ENCODE peak calls at places on chromosomes 16 and 17, in seven cellular contexts. T is psoas muscle, E is fibroblast of pulmonary artery, N is A549, B is brain microvascular endothelial cell, K is PC-3, J is bronchial epithelial cell. X is an unnamed sample.

GRCh38 chr17:41539071-41539492 is 11.0 kb upstream of the KRT19 start:
- DNase-seq in J (no peak), K (no peak), B (no peak), N (no peak), T (no peak), E (no peak), X (no peak)

GRCh38 chr17:6479626-6480324 is 35.5 kb downstream of the PIMREG start:
- DNase-seq in T (no peak), K (no peak), J (no peak), E (peak), N (no peak), B (no peak), X (no peak)

GRCh38 chr16:81703177-81704155 is 75.6 kb upstream of the PLCG2 start:
- DNase-seq in B (peak), K (peak), T (peak), N (peak), J (peak), E (peak), X (no peak)

GRCh38 chr17:73569758-73570319 is 74.4 kb downstream of the SDK2 start:
- DNase-seq in N (no peak), T (peak), K (no peak), B (no peak), E (no peak), J (no peak), X (no peak)

GRCh38 chr16:83054302-83054701 is 427.5 kb downstream of the CDH13 start:
- DNase-seq in E (peak), N (no peak), J (peak), B (peak), T (no peak), K (no peak), X (no peak)

GRCh38 chr17:3049705-3050295 is 13.6 kb downstream of the OR1D5 start:
- DNase-seq in J (peak), K (peak), E (no peak), B (no peak), N (no peak), T (no peak), X (no peak)

GRCh38 chr17:7857724-7858486 is at the start of gene CYB5D1:
- DNase-seq in N (peak), T (peak), E (peak), K (peak), B (peak), J (no peak), X (peak)

GRCh38 chr17:46766493-46767491 is 51.7 kb downstream of the WNT3 start:
- DNase-seq in T (no peak), J (no peak), E (no peak), B (no peak), N (no peak), K (no peak), X (no peak)

GRCh38 chr17:79991924-79992656 is 43.6 kb downstream of the TBC1D16 start:
- DNase-seq in B (no peak), K (peak), N (peak), E (no peak), J (no peak), T (no peak), X (no peak)

GRCh38 chr17:7552621-7553051 is 3.8 kb downstream of the TNFSF12 start:
- DNase-seq in K (no peak), T (no peak), N (no peak), E (no peak), J (no peak), B (no peak), X (peak)

GRCh38 chr17:29062215-29062614 is 19.3 kb downstream of the PIPOX start:
- DNase-seq in N (no peak), K (no peak), B (no peak), E (no peak), J (no peak), T (no peak), X (no peak)

GRCh38 chr17:14201595-14201994 is 35.1 kb downstream of the CDRT15 start:
- DNase-seq in N (no peak), T (no peak), J (no peak), B (no peak), E (no peak), K (no peak), X (no peak)

GRCh38 chr17:21358682-21359482 is 17.3 kb upstream of the KCNJ12 start:
- DNase-seq in B (no peak), E (no peak), N (peak), T (no peak), K (no peak), J (peak), X (no peak)

GRCh38 chr17:34675143-34675542 is 95.8 kb downstream of the TMEM132E start:
- DNase-seq in E (no peak), B (no peak), T (no peak), K (no peak), J (no peak), N (no peak), X (no peak)

GRCh38 chr16:11093578-11094074 is 149.3 kb downstream of the CLEC16A start:
- DNase-seq in E (no peak), N (no peak), B (no peak), K (no peak), J (peak), T (no peak), X (no peak)

GRCh38 chr16:54511181-54511731 is 224.7 kb upstream of the IRX3 start:
- DNase-seq in T (no peak), J (no peak), B (no peak), K (no peak), N (no peak), E (peak), X (no peak)

GRCh38 chr17:55168970-55169687 is 95.6 kb upstream of the HLF start:
- DNase-seq in B (no peak), J (no peak), E (no peak), K (no peak), T (no peak), N (no peak), X (peak)

GRCh38 chr17:4852504-4853075 is 19.4 kb downstream of the MINK1 start:
- DNase-seq in T (no peak), J (peak), B (peak), E (peak), N (peak), K (peak), X (no peak)

GRCh38 chr17:7655541-7655840 is 4.8 kb downstream of the ATP1B2 start:
- DNase-seq in J (no peak), K (no peak), T (no peak), N (no peak), E (no peak), B (no peak), X (peak)

GRCh38 chr16:27511657-27512056 is 38.1 kb downstream of the GTF3C1 start:
- DNase-seq in K (no peak), E (peak), T (peak), N (no peak), B (no peak), J (no peak), X (no peak)

GRCh38 chr16:77898671-77899211 is 110.4 kb downstream of the VAT1L start:
- DNase-seq in K (no peak), J (no peak), B (no peak), N (no peak), E (peak), T (no peak), X (no peak)

GRCh38 chr16:89210904-89211515 is 6.5 kb upstream of the ZNF778 start:
- DNase-seq in E (no peak), T (no peak), N (no peak), J (no peak), B (no peak), K (no peak), X (no peak)

GRCh38 chr17:40107266-40107980 is 7.0 kb upstream of the NR1D1 start:
- DNase-seq in B (no peak), K (no peak), E (peak), J (no peak), T (no peak), N (no peak), X (peak)

GRCh38 chr17:40111221-40112128 is 10.3 kb upstream of the MSL1 start:
- DNase-seq in J (peak), E (peak), N (peak), T (peak), B (peak), K (peak), X (peak)

GRCh38 chr17:40110457-40110856 is 10.1 kb upstream of the NR1D1 start:
- DNase-seq in N (no peak), B (no peak), K (no peak), E (no peak), J (no peak), T (no peak), X (no peak)

GRCh38 chr17:40110026-40110425 is 9.6 kb upstream of the NR1D1 start:
- DNase-seq in K (no peak), E (no peak), N (no peak), T (no peak), B (no peak), J (no peak), X (no peak)

DNA sequence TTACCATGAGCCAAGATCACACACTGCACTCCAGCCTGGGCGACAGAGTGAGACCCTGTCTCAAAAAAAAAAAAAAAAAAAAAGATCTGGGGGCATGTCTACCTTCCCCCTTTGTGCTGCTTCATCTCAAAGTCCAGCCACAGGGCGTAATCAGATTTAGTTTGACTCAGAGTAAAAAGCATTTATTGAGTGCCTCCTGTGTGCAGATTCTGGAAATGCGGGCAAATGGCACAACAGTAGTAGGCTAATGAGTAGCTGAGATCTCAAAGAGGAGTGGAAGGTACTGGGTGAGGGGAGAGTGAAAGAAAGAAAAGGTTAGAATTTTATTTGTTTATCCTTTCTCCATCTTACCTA is 9.1 kb upstream of the NR1D1 start:
- DNase-seq in K (no peak), T (no peak), B (no peak), J (no peak), E (no peak), N (no peak), X (no peak)
- TF ChIP-seq CTCF in K (peak), T (no peak), B (peak), J (peak), E (peak), N (peak), X (no peak)

GRCh38 chr17:49595980-49596379 is 20.3 kb downstream of the NXPH3 start:
- DNase-seq in T (no peak), J (no peak), K (no peak), N (no peak), B (no peak), E (peak), X (no peak)
- H3K4me3 ChIP-seq in T (no peak), J (no peak), K (no peak), N (no peak), B (no peak), E (no peak), X (no peak)

GRCh38 chr17:38509772-38510423 is 81.6 kb downstream of the ARHGAP23 start:
- DNase-seq in T (peak), N (no peak), J (no peak), B (no peak), K (no peak), E (peak), X (no peak)

GRCh38 chr17:38507921-38508569 is 79.8 kb downstream of the ARHGAP23 start:
- DNase-seq in E (no peak), N (no peak), K (no peak), T (no peak), B (no peak), J (no peak), X (no peak)

GRCh38 chr17:38508570-38508950 is 80.3 kb downstream of the ARHGAP23 start:
- DNase-seq in N (no peak), E (no peak), B (no peak), T (peak), K (no peak), J (no peak), X (no peak)

GRCh38 chr17:38509008-38509771 is 80.9 kb downstream of the ARHGAP23 start:
- DNase-seq in K (peak), B (peak), J (peak), T (peak), N (peak), E (peak), X (peak)

DNA sequence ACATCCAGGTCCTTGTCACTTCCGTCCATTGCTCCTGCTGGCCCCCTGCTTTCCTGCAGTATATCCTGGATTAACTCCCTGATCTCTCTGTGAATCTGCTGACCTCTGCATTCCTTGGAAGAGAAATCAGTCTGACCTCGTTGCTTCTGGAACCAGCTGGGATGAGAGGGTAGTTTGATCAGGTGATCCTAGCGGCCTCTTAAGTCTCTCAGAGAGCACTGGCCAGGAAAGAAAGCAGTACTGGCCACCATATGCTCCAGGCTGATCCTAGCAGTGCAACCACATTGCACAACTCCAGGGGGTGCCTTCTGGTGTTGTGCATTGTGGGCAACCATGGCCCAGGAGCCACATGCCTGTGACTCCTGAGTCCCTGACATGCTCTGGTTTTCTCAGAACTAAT is 79.2 kb downstream of the ARHGAP23 start:
- DNase-seq in T (no peak), E (peak), B (no peak), N (no peak), J (no peak), K (no peak), X (no peak)
- TF ChIP-seq CTCF in T (no peak), E (no peak), B (no peak), N (no peak), J (no peak), K (no peak), X (no peak)

DNA sequence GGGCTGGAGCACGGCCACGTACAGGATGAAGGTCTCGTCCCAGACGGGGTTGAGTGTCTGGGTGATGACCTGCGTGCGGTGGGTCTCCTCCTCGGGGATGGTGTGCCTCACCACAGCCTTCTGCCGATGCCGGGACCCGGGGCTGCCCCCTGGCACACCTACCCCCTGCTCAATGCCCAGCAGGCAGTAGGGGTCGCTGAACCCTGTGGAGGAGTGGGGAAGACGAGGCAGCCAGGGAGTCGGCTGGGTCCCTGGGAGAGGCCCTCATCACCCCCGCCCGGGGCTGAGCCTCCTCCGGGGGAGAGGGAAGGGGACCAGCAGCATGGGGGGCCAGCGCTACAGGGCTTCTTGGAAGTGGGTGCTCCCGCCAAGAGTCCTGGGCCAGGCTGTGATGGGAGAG is 1.8 kb downstream of the UNC13D start:
- DNase-seq in N (no peak), B (no peak), J (no peak), E (no peak), K (no peak), T (no peak), X (no peak)
- H3K4me3 ChIP-seq in N (no peak), B (no peak), J (no peak), E (no peak), K (no peak), T (no peak), X (no peak)

DNA sequence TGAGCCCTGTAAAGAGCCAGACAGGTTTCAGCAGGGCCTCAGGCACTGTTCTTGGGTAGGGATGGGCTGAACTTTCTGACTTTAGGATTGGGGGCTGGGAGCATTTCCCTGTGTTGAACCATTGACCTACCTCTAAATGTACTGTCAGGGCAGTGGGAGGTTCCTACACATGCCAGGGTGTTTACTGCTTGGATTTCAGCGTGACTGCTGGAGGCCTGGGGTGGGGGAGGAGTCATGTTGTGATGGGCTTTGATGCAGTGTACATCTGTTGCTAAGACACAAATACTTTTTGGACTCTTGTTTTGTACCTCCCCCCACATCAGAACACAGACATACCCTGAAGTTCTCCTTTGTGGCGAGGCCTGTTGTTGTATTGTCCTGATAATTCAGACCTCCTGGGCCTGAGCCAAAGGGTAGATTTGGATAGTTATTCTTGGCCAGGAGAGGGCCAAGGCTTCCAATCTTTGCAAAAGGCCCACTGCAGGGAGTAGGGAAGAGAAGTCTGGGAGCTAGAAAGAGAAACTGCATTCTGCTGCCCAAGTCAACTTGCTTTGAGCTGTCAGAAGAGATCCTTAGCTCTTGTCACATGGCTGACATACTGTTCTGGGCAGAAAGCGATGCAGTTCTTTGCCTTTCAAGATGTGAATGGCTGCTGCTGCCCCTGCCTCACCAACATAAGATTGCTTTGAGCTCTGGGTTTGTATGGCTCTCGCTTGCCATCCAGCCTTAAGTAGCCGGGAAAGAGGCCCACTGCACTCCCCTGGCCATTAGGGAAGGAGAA is 3.7 kb downstream of the NFE2L1 start:
- DNase-seq in N (peak), E (peak), K (no peak), B (peak), T (peak), J (no peak), X (no peak)
- TF ChIP-seq CTCF in N (no peak), E (peak), K (no peak), B (peak), T (no peak), J (no peak), X (no peak)

DNA sequence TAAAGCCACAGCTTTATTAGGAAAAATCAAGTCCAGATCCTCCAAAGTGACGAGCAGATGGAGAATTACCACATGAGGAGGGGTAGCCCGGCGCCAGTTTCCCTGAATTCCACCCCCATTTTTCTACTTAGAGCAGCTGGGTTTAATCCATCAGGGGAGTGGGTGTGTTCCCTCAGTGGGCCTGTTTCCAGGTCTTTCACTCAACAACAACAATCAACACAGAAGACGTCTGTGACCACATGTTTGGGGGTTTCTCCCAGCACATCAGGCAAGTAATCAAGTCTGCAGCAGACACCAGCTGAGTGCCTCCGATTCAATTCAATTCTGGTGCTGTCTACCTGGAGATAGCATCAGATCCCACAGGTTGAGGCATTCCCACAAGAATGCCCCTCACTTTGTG is 6.9 kb downstream of the SLC6A2 start:
- DNase-seq in B (no peak), K (no peak), T (no peak), J (no peak), E (no peak), N (no peak), X (no peak)
- H3K4me3 ChIP-seq in B (no peak), K (no peak), T (no peak), J (no peak), E (no peak), N (no peak), X (no peak)

GRCh38 chr17:45221997-45222272 is 250 bp downstream of the FMNL1 start:
- DNase-seq in B (no peak), N (no peak), J (no peak), E (no peak), T (no peak), K (no peak), X (no peak)

GRCh38 chr17:45222273-45222993 is 748 bp downstream of the FMNL1 start:
- DNase-seq in N (no peak), T (no peak), J (no peak), K (no peak), E (no peak), B (no peak), X (peak)

GRCh38 chr17:45220079-45220478 is 1.6 kb upstream of the FMNL1 start:
- DNase-seq in K (no peak), E (no peak), T (peak), J (no peak), B (no peak), N (no peak), X (no peak)

GRCh38 chr17:45221081-45221996 is at the start of gene FMNL1:
- DNase-seq in N (no peak), B (no peak), J (no peak), E (no peak), T (peak), K (peak), X (peak)

DNA sequence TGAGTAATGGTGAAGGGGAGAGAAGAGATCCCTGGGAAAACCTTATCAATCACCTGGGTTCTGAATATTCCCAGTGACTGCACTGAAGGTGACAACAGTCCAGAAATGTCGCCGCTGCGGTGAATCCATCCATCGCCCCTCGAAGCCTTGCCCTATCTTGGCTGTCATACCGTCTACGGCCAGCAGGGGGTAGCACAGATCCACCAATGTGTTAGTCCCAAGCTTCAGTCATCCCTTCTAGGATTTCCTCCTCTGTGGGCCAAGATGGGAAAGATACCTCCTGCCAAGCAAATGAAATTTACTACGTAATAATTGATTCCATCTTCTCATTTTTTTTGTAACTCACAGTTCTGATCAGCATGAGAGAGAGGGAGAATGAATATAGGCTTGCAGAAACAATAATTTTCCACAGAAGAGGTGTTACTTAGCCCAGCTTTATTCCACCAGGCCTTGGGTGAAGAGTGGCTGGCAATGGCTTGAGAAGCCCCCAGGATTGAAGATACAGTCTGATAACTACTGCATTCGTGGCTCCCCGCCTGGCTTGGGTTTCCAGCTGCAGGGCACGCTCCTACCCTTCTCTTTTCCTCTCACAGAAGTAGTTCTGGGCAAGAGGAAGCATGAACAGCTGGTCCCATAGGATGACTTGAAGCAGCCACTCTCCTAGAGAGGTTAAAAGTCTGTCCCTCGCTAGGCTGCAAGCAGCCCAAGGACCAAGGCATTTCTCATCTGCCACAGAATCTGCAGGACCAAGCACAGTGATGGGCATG is 2.6 kb upstream of the FMNL1 start:
- DNase-seq in J (peak), T (peak), N (peak), K (peak), B (peak), E (peak), X (peak)
- TF ChIP-seq CTCF in J (peak), T (peak), N (peak), K (peak), B (peak), E (peak), X (peak)

X was measured in GM12865.